ENCODE peak calls at places on chromosomes 1 and 21, in nine cellular contexts. Q, K, X, D, N, E, T, C and A are unnamed samples.

GRCh38 chr1:81519987-81520386 is 280.7 kb upstream of the ADGRL2 start:
- DNase-seq in Q (no peak), K (no peak), X (no peak), D (no peak), N (no peak), E (no peak), T (no peak), C (no peak), A (no peak)

GRCh38 chr1:59674605-59675004 is 140.1 kb upstream of the HOOK1 start:
- DNase-seq in Q (no peak), K (no peak), X (peak), D (no peak), N (peak), E (no peak), T (no peak), C (no peak), A (no peak)

GRCh38 chr1:118985611-118986290 is 2.4 kb downstream of the TBX15 start:
- DNase-seq in Q (no peak), K (no peak), X (no peak), D (no peak), N (no peak), E (no peak), T (no peak), C (no peak), A (no peak)

GRCh38 chr1:19220080-19220846 is 10.2 kb upstream of the UBR4 start:
- DNase-seq in Q (no peak), K (no peak), X (no peak), D (no peak), N (no peak), E (no peak), T (no peak), C (no peak), A (no peak)

GRCh38 chr1:226688056-226688748 is 50.9 kb downstream of the ITPKB start:
- DNase-seq in Q (no peak), K (no peak), X (no peak), D (no peak), N (no peak), E (peak), T (no peak), C (no peak), A (no peak)

GRCh38 chr1:212110617-212111016 is 75.1 kb downstream of the DTL start:
- DNase-seq in Q (no peak), K (peak), X (peak), D (no peak), N (peak), E (no peak), T (no peak), C (no peak), A (no peak)

GRCh38 chr1:168106274-168106673 is 30.5 kb downstream of the GPR161 start:
- DNase-seq in Q (no peak), K (no peak), X (no peak), D (no peak), N (no peak), E (no peak), T (no peak), C (no peak), A (no peak)

GRCh38 chr1:237841485-237841884 is 49.2 kb downstream of the ZP4 start:
- DNase-seq in Q (no peak), K (no peak), X (no peak), D (no peak), N (no peak), E (no peak), T (no peak), C (no peak), A (no peak)

GRCh38 chr1:226672217-226672838 is 66.8 kb downstream of the ITPKB start:
- DNase-seq in Q (no peak), K (no peak), X (no peak), D (no peak), N (no peak), E (no peak), T (no peak), C (no peak), A (no peak)

GRCh38 chr1:7110306-7110705 is 325.1 kb downstream of the CAMTA1 start:
- DNase-seq in Q (no peak), K (no peak), X (no peak), D (no peak), N (no peak), E (no peak), T (peak), C (no peak), A (no peak)

GRCh38 chr1:143717434-143717833 is 254.4 kb downstream of the FAM72C start:
- DNase-seq in Q (no peak), K (no peak), X (no peak), D (no peak), N (no peak), E (no peak), T (no peak), C (no peak), A (no peak)

GRCh38 chr1:26127235-26128163 is 15.9 kb downstream of the PDIK1L start:
- DNase-seq in Q (no peak), K (no peak), X (no peak), D (peak), N (no peak), E (no peak), T (no peak), C (no peak), A (no peak)

GRCh38 chr1:212680691-212681090 is 18.9 kb downstream of the BATF3 start:
- DNase-seq in Q (no peak), K (no peak), X (no peak), D (no peak), N (no peak), E (no peak), T (no peak), C (no peak), A (no peak)

GRCh38 chr1:207838156-207839082 is 72.5 kb downstream of the CD34 start:
- DNase-seq in Q (no peak), K (no peak), X (peak), D (no peak), N (no peak), E (no peak), T (peak), C (no peak), A (no peak)

GRCh38 chr21:25997788-25998611 is 172.6 kb downstream of the APP start:
- DNase-seq in Q (no peak), K (no peak), X (no peak), D (no peak), N (no peak), E (no peak), T (no peak), C (no peak), A (no peak)

GRCh38 chr1:64921761-64922160 is 44.6 kb downstream of the JAK1 start:
- DNase-seq in Q (no peak), K (no peak), X (no peak), D (no peak), N (peak), E (no peak), T (no peak), C (no peak), A (no peak)

GRCh38 chr1:111843177-111843576 is 87.5 kb downstream of the DDX20 start:
- DNase-seq in Q (no peak), K (no peak), X (no peak), D (no peak), N (no peak), E (no peak), T (no peak), C (no peak), A (no peak)

GRCh38 chr1:155001438-155001687 is 1.2 kb upstream of the ZBTB7B start:
- DNase-seq in Q (no peak), K (no peak), X (no peak), D (no peak), N (no peak), E (no peak), T (no peak), C (no peak), A (no peak)

GRCh38 chr1:67574221-67574620 is 110.8 kb upstream of the GADD45A start:
- DNase-seq in Q (no peak), K (no peak), X (no peak), D (no peak), N (no peak), E (no peak), T (no peak), C (no peak), A (no peak)

GRCh38 chr21:34885636-34886553 is 163.2 kb downstream of the RUNX1 start:
- DNase-seq in Q (no peak), K (no peak), X (peak), D (no peak), N (peak), E (no peak), T (no peak), C (peak), A (no peak)

GRCh38 chr1:54008876-54009275 is 9.1 kb downstream of the LDLRAD1 start:
- DNase-seq in Q (no peak), K (no peak), X (no peak), D (peak), N (no peak), E (no peak), T (no peak), C (no peak), A (no peak)

GRCh38 chr1:19872190-19872589 is 10.0 kb upstream of the OTUD3 start:
- DNase-seq in Q (no peak), K (no peak), X (no peak), D (no peak), N (no peak), E (no peak), T (peak), C (no peak), A (no peak)